ENCODE peak calls at places on chromosomes 11 and 22, in five cellular contexts. Z, A, T, O and F are unnamed samples.

GRCh38 chr11:45145421-45146071 is 893 bp upstream of the PRDM11 start:
- DNase-seq in Z (peak), A (no peak), T (peak), O (no peak), F (no peak)

GRCh38 chr11:100632970-100633452 is 54.1 kb upstream of the ARHGAP42 start:
- DNase-seq in Z (peak), A (no peak), T (peak), O (no peak), F (no peak)

GRCh38 chr11:128814856-128815705 is 52.0 kb downstream of the KCNJ1 start:
- DNase-seq in Z (peak), A (peak), T (no peak), O (no peak), F (no peak)

GRCh38 chr11:92436026-92436425 is 211.4 kb downstream of the FAT3 start:
- DNase-seq in Z (no peak), A (no peak), T (no peak), O (no peak), F (no peak)

GRCh38 chr22:46013460-46014416 is 36.8 kb upstream of the WNT7B start:
- DNase-seq in Z (peak), A (peak), T (peak), O (peak), F (peak)

GRCh38 chr11:83035070-83035854 is 36.4 kb downstream of the RAB30 start:
- DNase-seq in Z (no peak), A (peak), T (no peak), O (peak), F (no peak)

GRCh38 chr11:78193806-78194205 is 5.1 kb downstream of the USP35 start:
- DNase-seq in Z (no peak), A (no peak), T (no peak), O (no peak), F (no peak)

GRCh38 chr11:65425971-65426838 is 3.6 kb downstream of the NEAT1 start:
- DNase-seq in Z (peak), A (peak), T (no peak), O (peak), F (no peak)

GRCh38 chr11:26072612-26073011 is 259.3 kb upstream of the ANO3 start:
- DNase-seq in Z (no peak), A (no peak), T (no peak), O (no peak), F (no peak)

GRCh38 chr11:68373810-68374501 is 61.6 kb downstream of the LRP5 start:
- DNase-seq in Z (peak), A (no peak), T (peak), O (no peak), F (no peak)

GRCh38 chr11:13183826-13184196 is 93.8 kb upstream of the BMAL1 start:
- DNase-seq in Z (no peak), A (no peak), T (no peak), O (no peak), F (no peak)

GRCh38 chr11:13188179-13188578 is 89.4 kb upstream of the BMAL1 start:
- DNase-seq in Z (no peak), A (no peak), T (no peak), O (no peak), F (no peak)

GRCh38 chr11:13184295-13184794 is 93.2 kb upstream of the BMAL1 start:
- DNase-seq in Z (no peak), A (no peak), T (no peak), O (no peak), F (no peak)

DNA sequence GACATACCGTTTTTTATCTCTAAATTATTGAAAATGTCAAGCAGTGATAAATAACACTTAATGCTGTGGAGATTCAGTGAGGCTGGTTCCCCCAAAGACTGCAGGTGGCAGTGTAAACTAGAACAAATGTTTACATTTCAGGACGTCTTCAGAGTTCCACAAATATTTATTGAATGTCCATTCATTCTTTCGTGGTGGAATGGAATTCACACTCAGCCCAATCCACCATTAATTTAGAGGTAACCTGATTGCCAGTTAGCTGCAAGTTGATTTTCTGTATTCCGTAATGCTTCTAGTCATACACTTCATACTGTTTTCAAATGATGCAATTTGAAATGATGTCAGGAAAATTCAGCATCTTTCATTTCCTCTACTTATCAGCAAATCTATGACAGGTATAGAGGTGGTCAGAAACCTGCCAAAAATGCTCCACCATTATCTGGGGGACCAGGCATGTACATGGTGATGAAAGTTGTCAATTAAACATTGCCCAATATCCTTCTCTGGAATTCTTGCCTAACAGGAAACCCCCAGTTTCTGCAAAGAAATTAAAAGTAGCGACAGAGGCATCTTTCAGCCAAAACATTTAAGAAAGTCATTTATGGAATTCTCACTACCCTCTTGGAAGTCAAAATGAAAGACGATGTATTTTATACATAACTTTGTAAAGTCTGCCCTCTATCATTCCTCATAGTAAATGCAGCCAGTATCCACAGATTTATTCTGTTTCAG is 94.3 kb upstream of the BMAL1 start:
- DNase-seq in Z (no peak), A (peak), T (no peak), O (no peak), F (no peak)
- TF ChIP-seq CTCF in Z (peak), A (peak), T (no peak), O (peak), F (no peak)

DNA sequence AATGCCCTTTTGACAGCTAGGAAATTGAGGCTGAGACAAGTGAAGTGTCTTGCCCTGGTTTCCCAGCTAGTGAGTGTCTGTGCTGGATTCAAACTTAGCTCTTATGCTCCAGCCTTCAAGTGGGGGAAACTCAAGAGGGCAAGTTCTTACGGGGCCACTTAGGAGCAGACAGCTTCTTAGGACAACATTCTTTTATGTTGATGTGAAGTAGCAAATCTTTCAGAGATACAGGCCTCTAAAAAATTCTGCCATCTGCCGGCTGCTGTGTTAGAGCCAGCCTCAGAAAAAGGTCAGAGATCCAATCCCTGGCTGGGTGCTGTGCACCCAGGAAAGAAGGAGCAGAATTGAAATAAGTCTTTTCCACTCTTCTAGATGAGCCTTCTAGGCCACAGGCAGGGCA is 26.6 kb downstream of the TIMP3 start:
- DNase-seq in Z (no peak), A (no peak), T (no peak), O (no peak), F (no peak)
- TF ChIP-seq CTCF in Z (no peak), A (peak), T (no peak), O (no peak), F (no peak)

DNA sequence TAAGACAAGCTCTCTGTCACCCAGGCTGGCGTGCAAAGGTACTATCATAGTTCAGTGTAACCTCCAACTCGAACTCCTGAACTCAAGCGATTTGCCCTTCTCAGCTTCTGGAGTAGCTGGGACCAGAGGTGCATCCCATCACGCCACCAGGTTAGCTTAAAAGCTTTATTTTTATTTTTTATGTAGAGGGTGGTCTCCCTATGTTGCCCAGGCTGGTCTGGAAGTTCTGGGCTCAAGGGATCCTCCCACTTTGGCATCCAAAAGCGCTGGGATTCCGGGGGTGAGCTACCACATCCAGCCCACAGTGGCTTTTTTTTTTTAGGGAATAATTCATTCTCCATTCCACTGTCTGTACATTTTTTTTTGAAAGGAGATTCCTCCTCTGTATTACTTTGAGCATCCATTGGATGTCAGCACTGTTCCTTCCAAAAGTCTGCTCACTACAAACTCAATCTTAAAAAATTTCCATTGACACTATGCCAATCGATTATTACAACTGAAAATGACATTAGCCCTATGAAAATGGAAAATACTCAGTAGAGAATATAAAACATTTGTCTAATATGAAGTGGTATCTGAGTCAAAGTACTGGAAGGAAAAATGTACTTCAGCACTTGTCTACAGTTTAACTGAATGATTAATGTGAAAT is 1.3 kb upstream of the LPXN start:
- DNase-seq in Z (no peak), A (peak), T (no peak), O (peak), F (no peak)
- TF ChIP-seq CTCF in Z (no peak), A (peak), T (no peak), O (peak), F (no peak)

DNA sequence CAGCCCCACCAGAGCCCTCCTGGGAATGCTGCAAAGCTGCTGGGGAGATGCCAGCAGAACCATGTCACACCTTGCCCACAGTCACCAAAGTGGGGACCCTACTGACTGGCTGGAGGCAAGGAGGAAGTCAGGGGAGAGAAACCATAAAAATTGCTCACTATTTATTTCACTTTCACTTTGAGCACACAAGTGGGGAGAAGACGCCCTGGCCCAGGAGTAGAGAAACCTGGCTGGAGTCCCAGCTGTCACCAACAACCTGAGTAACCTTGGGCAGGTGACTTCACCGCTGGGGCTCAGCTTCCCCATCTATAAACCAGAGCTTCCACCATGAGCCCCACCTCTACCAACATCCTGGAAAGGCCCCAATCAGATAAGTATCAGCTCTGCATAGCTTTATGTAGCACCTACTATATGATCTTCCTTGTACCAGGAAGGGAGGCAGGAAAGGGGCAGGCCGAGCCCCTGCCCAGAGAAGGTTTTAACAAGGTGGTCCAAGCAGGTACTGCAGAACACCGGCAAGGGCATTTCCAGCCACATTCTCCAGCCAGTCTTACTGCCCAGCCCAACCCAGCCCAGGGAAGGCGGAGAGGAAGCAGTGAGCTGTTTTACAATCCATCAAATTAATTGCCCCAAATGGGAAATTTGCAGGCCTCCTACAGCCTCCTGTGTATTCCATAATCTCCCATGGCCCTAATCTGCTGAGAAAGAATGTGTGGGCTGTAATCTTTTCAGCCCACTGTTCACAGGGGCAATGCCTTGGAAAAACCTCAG is 27.6 kb downstream of the PLEKHA7 start:
- DNase-seq in Z (peak), A (no peak), T (no peak), O (peak), F (no peak)
- TF ChIP-seq CTCF in Z (no peak), A (no peak), T (no peak), O (no peak), F (no peak)

DNA sequence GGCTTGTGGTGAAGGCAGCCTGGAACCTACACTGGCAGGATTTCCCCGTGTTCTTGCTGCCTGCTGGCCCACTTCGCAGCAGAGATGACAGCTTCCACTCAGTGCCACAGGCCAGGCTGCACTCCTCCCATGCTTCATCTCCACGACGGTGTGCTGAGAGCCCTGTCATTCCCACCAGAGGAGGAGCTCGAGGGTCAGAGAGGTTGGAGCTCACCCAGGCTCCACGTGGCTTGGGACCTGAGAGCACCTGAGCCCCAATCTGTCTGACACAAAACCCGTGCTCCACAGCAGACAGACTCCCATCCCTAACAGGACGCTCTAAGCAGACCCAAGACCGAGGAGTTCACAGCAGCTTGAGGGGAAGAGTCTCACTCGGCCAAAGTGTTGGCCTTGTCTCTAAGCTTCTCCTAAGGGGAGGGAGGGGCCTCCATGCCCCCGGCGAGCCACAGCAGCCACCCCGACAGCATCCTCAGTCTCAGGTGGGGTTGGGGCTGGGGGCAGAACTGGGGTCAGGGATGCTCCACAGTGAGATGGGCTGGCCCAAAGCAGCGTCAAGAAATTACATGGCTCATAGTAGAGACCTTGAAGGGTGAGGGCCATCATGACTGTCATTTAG is 10.7 kb downstream of the LRFN4 start:
- DNase-seq in Z (no peak), A (no peak), T (no peak), O (no peak), F (no peak)
- TF ChIP-seq CTCF in Z (no peak), A (no peak), T (no peak), O (peak), F (no peak)

DNA sequence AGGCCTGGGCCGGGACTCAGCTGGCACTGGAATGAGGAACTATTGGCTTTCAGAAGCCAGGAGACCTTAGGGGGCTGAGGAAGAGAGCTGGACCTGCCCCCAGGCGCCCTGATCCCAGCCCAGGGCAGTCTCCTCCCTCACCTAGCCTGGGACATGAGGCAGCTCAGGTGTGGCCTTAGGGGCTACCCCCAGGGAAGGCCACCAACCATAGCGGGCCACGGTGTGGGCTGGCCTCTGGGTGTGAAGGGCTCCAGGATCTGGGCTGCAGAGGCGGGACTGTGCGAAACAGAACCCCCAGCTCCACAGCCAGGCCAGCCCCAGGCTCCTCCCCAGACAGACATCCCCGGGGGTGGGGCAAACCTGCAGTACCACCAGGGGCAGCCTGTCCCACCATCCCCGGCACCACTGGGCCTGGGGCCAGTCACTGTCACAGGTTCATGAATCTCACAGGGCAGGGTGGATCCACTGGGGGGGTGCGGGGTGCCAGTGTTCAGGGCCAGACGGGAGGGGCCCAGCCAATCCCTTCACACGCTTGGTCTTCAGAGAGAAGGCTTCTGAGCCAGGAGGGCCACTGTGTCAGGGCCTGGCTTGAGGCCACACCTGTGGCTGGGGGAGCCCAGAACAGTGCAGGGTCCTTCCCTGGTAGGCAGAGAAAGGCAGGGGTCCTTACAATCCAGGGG is 3.5 kb downstream of the PLXNB2 start:
- DNase-seq in Z (peak), A (no peak), T (no peak), O (peak), F (no peak)
- TF ChIP-seq CTCF in Z (no peak), A (no peak), T (no peak), O (peak), F (no peak)

DNA sequence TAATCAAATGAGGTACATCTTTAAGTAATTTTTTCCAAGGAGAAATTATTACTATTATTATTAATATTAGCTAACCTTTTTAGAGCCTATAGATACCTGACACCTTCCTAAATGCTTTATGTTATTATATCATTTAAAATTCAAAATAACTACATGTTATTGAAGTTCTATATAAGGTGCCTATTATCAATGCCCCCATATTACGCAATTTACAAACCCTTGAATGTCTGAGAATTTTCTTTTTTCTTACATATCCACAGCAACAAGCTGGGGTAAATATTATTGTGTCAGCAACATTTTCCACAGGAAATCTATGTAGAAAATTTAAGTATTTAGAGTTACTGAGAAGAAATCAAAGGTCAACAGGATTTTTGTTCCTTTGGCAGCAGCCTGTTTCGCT is 327.3 kb downstream of the NXPE2 start:
- DNase-seq in Z (no peak), A (no peak), T (no peak), O (no peak), F (no peak)
- TF ChIP-seq CTCF in Z (no peak), A (no peak), T (no peak), O (no peak), F (no peak)